ENCODE peak calls at places on chromosomes 6 and 20, in four cellular contexts. Q is psoas muscle; E is AG04449; G is CD8-positive, alpha-beta T cell. V is an unnamed sample.

GRCh38 chr20:37992802-37993538 is 40.3 kb downstream of the TTI1 start:
- DNase-seq in Q (peak), E (peak), G (no peak), V (peak)

GRCh38 chr6:114007451-114007953 is 36.6 kb upstream of the HDAC2 start:
- DNase-seq in Q (no peak), E (no peak), G (no peak), V (no peak)

GRCh38 chr20:32830437-32830836 is 10.7 kb downstream of the MAPRE1 start:
- DNase-seq in Q (no peak), E (no peak), G (no peak), V (no peak)

GRCh38 chr6:122696853-122697252 is 82.7 kb upstream of the FABP7 start:
- DNase-seq in Q (no peak), E (no peak), G (no peak), V (no peak)

GRCh38 chr20:38210741-38211140 is 45.7 kb upstream of the TGM2 start:
- DNase-seq in Q (no peak), E (no peak), G (no peak), V (no peak)

GRCh38 chr6:154951400-154952200 is 43.5 kb upstream of the TIAM2 start:
- DNase-seq in Q (no peak), E (no peak), G (peak), V (no peak)

GRCh38 chr6:70413829-70414494 is 654 bp downstream of the FAM135A start:
- DNase-seq in Q (no peak), E (no peak), G (no peak), V (no peak)

GRCh38 chr20:36546111-36546736 is 4.9 kb downstream of the MYL9 start:
- DNase-seq in Q (no peak), E (no peak), G (no peak), V (no peak)

GRCh38 chr20:46209930-46210671 is 92.0 kb downstream of the CD40 start:
- DNase-seq in Q (no peak), E (no peak), G (no peak), V (no peak)

GRCh38 chr20:49989234-49990065 is 6.7 kb downstream of the SNAI1 start:
- DNase-seq in Q (peak), E (peak), G (no peak), V (no peak)

GRCh38 chr6:41571066-41571780 is 25.0 kb downstream of the FOXP4 start:
- DNase-seq in Q (no peak), E (no peak), G (no peak), V (no peak)

GRCh38 chr20:1628621-1629020 is 8.8 kb upstream of the SIRPB1 start:
- DNase-seq in Q (no peak), E (no peak), G (no peak), V (no peak)

GRCh38 chr6:111980168-111980567 is 73.7 kb upstream of the CCN6 start:
- DNase-seq in Q (no peak), E (no peak), G (no peak), V (no peak)

GRCh38 chr6:40256831-40257230 is 322.6 kb upstream of the MOCS1 start:
- DNase-seq in Q (no peak), E (no peak), G (no peak), V (no peak)

GRCh38 chr6:32191696-32192607 is 491 bp downstream of the GPSM3 start:
- DNase-seq in Q (no peak), E (no peak), G (no peak), V (no peak)

GRCh38 chr20:8557711-8558110 is 425.6 kb downstream of the PLCB1 start:
- DNase-seq in Q (no peak), E (no peak), G (no peak), V (no peak)

GRCh38 chr20:9955646-9956045 is 79.1 kb upstream of the ANKEF1 start:
- DNase-seq in Q (no peak), E (no peak), G (no peak), V (no peak)

GRCh38 chr6:11207199-11207968 is 25.1 kb downstream of the NEDD9 start:
- DNase-seq in Q (no peak), E (peak), G (no peak), V (peak)

GRCh38 chr6:42047220-42047590 is 3.1 kb upstream of the TAF8 start:
- DNase-seq in Q (no peak), E (no peak), G (no peak), V (no peak)

GRCh38 chr20:36270744-36271638 is 34.7 kb downstream of the AAR2 start:
- DNase-seq in Q (no peak), E (no peak), G (no peak), V (no peak)

GRCh38 chr6:130758818-130759217 is 68.4 kb upstream of the SMLR1 start:
- DNase-seq in Q (no peak), E (no peak), G (no peak), V (no peak)

GRCh38 chr20:18632196-18632789 is 44.4 kb downstream of the DTD1 start:
- DNase-seq in Q (peak), E (no peak), G (peak), V (peak)

GRCh38 chr6:16450285-16450684 is 211.9 kb downstream of the GMPR start:
- DNase-seq in Q (no peak), E (peak), G (no peak), V (no peak)

GRCh38 chr20:7637184-7637583 is 303.1 kb downstream of the HAO1 start:
- DNase-seq in Q (no peak), E (no peak), G (no peak), V (no peak)

GRCh38 chr6:149863846-149864577 is at the start of gene LRP11:
- DNase-seq in Q (peak), E (no peak), G (peak), V (peak)

GRCh38 chr6:43308101-43308989 is at the start of gene CRIP3:
- DNase-seq in Q (no peak), E (no peak), G (peak), V (no peak)

GRCh38 chr20:41004561-41005360 is 23.9 kb upstream of the TOP1 start:
- DNase-seq in Q (peak), E (no peak), G (no peak), V (peak)

GRCh38 chr6:158718431-158719126 is 68.7 kb downstream of the SYTL3 start:
- DNase-seq in Q (no peak), E (no peak), G (no peak), V (no peak)

GRCh38 chr6:16799279-16800193 is 38.3 kb upstream of the ATXN1 start:
- DNase-seq in Q (no peak), E (no peak), G (no peak), V (no peak)

GRCh38 chr6:144745434-144745833 is 460.3 kb downstream of the UTRN start:
- DNase-seq in Q (no peak), E (no peak), G (no peak), V (no peak)

GRCh38 chr6:169503556-169503955 is 198.3 kb downstream of the WDR27 start:
- DNase-seq in Q (no peak), E (no peak), G (no peak), V (no peak)

GRCh38 chr6:89242574-89243330 is 25.6 kb upstream of the GABRR1 start:
- DNase-seq in Q (no peak), E (peak), G (no peak), V (peak)

GRCh38 chr20:25686081-25687077 is 10.3 kb downstream of the ZNF337 start:
- DNase-seq in Q (peak), E (no peak), G (no peak), V (no peak)

GRCh38 chr6:101400341-101400740 is 6.8 kb downstream of the GRIK2 start:
- DNase-seq in Q (no peak), E (no peak), G (no peak), V (no peak)

GRCh38 chr6:133991096-133991593 is 38.1 kb downstream of the TBPL1 start:
- DNase-seq in Q (no peak), E (peak), G (no peak), V (no peak)

GRCh38 chr6:138107752-138108592 is 753 bp upstream of the PERP start:
- DNase-seq in Q (no peak), E (no peak), G (no peak), V (no peak)

GRCh38 chr6:28648035-28648877 is 122.6 kb downstream of the GPX5 start:
- DNase-seq in Q (no peak), E (peak), G (peak), V (peak)

GRCh38 chr6:3748208-3748701 is 3.3 kb downstream of the PXDC1 start:
- DNase-seq in Q (peak), E (no peak), G (no peak), V (no peak)

GRCh38 chr20:13610205-13610604 is 28.5 kb downstream of the TASP1 start:
- DNase-seq in Q (no peak), E (no peak), G (no peak), V (no peak)
- TF ChIP-seq CTCF in Q (no peak), E (no peak), G (peak), V (peak)

GRCh38 chr20:11919571-11919970 is 1.9 kb downstream of the BTBD3 start:
- DNase-seq in Q (no peak), E (no peak), G (no peak), V (no peak)
- H3K4me3 ChIP-seq in Q (peak), E (no peak), G (no peak), V (peak)

GRCh38 chr6:117231466-117231865 is 33.9 kb upstream of the VGLL2 start:
- DNase-seq in Q (no peak), E (no peak), G (no peak), V (no peak)
- TF ChIP-seq CTCF in Q (no peak), E (no peak), G (no peak), V (no peak)

GRCh38 chr6:88166901-88167624 is 916 bp upstream of the CNR1 start:
- DNase-seq in Q (no peak), E (no peak), G (no peak), V (no peak)
- H3K4me3 ChIP-seq in Q (peak), E (no peak), G (no peak), V (peak)

DNA sequence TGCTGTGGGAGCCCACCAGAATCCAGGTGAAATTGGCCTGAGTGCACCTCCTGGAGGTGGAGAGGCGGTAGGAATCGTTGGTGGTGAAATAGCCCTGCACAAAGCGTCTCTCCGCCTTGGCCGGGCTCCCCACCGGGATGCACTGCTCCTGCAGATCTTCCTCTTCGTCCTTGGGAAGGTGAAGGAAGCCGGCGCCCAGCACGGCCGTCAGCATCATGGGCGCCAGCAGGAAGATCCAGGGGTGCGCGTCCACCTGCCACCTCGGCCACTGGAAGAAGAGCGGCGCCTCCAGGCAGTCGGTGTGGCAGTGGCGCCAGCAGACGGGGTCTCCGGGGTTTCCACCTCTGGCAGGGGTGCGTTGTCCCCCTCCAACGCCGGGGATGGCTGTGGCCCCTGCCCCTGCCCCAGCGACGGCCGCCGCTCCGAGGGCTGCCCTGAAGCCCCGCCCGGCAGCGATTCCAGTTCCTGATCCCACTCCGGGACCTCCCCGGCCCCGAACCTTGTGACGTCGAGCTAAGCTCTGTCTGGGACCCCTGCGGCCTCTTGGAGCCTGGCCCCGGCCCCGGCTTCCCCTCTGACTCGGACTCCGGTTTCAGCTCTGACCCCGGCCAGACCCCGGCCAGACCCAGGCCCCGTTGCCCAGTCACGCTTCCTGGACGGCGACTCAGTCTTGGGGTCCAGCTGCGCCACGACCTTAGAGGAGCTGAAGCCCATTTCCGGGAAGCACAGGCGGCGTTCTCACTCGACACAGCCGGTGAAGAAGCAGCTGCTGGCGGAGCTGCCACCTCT is 91.9 kb downstream of the CD164 start:
- DNase-seq in Q (no peak), E (no peak), G (no peak), V (no peak)
- TF ChIP-seq CTCF in Q (no peak), E (no peak), G (no peak), V (no peak)

GRCh38 chr6:35310265-35310831 is 12.7 kb downstream of the DEF6 start:
- DNase-seq in Q (no peak), E (no peak), G (peak), V (no peak)

GRCh38 chr6:35312076-35312762 is 14.6 kb downstream of the DEF6 start:
- DNase-seq in Q (no peak), E (no peak), G (no peak), V (no peak)

GRCh38 chr6:35312763-35313125 is 15.1 kb downstream of the DEF6 start:
- DNase-seq in Q (no peak), E (no peak), G (no peak), V (no peak)

GRCh38 chr6:35309611-35310264 is 12.1 kb downstream of the DEF6 start:
- DNase-seq in Q (no peak), E (no peak), G (no peak), V (no peak)

GRCh38 chr6:35311390-35312075 is 13.9 kb downstream of the DEF6 start:
- DNase-seq in Q (no peak), E (no peak), G (peak), V (no peak)
- H3K4me3 ChIP-seq in Q (no peak), E (no peak), G (peak), V (no peak)

GRCh38 chr6:105989178-105989577 is 97.0 kb upstream of the PRDM1 start:
- DNase-seq in Q (no peak), E (no peak), G (no peak), V (no peak)
- TF ChIP-seq CTCF in Q (no peak), E (no peak), G (no peak), V (no peak)